ENCODE peak calls at places on chromosomes 1 and 21, in eight cellular contexts. Q is IMR-90, E is A549, R is heart left ventricle, A is prostate gland, W is K562, V is gastrocnemius medialis, Z is adrenal gland. K is an unnamed sample.

GRCh38 chr1:66693856-66694255 is 58.4 kb upstream of the DYNLT5 start:
- DNase-seq in A (no peak), W (no peak), Z (no peak), E (no peak), R (no peak), Q (no peak), V (no peak), K (no peak)

GRCh38 chr1:214418380-214418779 is 133.0 kb downstream of the PTPN14 start:
- DNase-seq in A (no peak), Z (no peak), Q (no peak), R (no peak), E (no peak), W (no peak), V (no peak), K (no peak)

GRCh38 chr1:15584489-15585363 is at the start of gene AGMAT:
- DNase-seq in Z (peak; percentile 38), A (no peak), W (no peak), V (no peak), Q (no peak), R (no peak), E (peak; percentile 68), K (no peak)

GRCh38 chr1:12615916-12616708 is 1.9 kb downstream of the DHRS3 start:
- DNase-seq in R (peak; percentile 66), Z (peak; percentile 77), V (peak; percentile 80), W (peak; percentile 71), Q (peak; percentile 62), E (no peak), A (peak; percentile 58), K (no peak)

GRCh38 chr1:53621144-53621543 is 117.8 kb downstream of the GLIS1 start:
- DNase-seq in Z (peak; percentile 9), E (no peak), W (no peak), Q (no peak), V (no peak), A (no peak), R (peak; percentile 9), K (no peak)

GRCh38 chr1:161128591-161129420 is 3.7 kb downstream of the DEDD start:
- DNase-seq in W (peak; percentile 15), A (no peak), Q (no peak), R (no peak), E (no peak), Z (no peak), V (no peak), K (no peak)

GRCh38 chr21:45846373-45847160 is 135.0 kb upstream of the COL6A1 start:
- DNase-seq in Z (no peak), A (peak; percentile 72), V (peak; percentile 32), R (no peak), W (no peak), E (no peak), Q (peak; percentile 14), K (no peak)

GRCh38 chr1:14255711-14256110 is 342.8 kb upstream of the KAZN start:
- DNase-seq in Z (no peak), Q (no peak), W (no peak), A (no peak), V (no peak), E (no peak), R (no peak), K (no peak)

GRCh38 chr21:46448108-46448507 is 10.6 kb upstream of the DIP2A start:
- DNase-seq in Q (no peak), E (no peak), Z (no peak), V (no peak), W (no peak), R (no peak), A (no peak), K (no peak)

GRCh38 chr1:100267284-100267683 is 1.3 kb downstream of the RTCA start:
- DNase-seq in R (no peak), E (no peak), Z (no peak), W (no peak), V (no peak), A (no peak), Q (no peak), K (no peak)

GRCh38 chr1:17600313-17600712 is 60.8 kb downstream of the ARHGEF10L start:
- DNase-seq in A (no peak), E (no peak), V (no peak), Q (no peak), W (no peak), R (no peak), Z (no peak), K (no peak)

GRCh38 chr1:152741656-152742055 is 16.2 kb upstream of the KPRP start:
- DNase-seq in A (no peak), Q (no peak), W (no peak), V (no peak), Z (no peak), R (no peak), E (no peak), K (no peak)
- H3K27ac ChIP-seq in A (no peak overlapping the region), Q (no peak overlapping the region), W (no peak overlapping the region), V (no peak overlapping the region), Z (no peak overlapping the region), R (no peak overlapping the region), E (no peak overlapping the region), K (no peak overlapping the region)

DNA sequence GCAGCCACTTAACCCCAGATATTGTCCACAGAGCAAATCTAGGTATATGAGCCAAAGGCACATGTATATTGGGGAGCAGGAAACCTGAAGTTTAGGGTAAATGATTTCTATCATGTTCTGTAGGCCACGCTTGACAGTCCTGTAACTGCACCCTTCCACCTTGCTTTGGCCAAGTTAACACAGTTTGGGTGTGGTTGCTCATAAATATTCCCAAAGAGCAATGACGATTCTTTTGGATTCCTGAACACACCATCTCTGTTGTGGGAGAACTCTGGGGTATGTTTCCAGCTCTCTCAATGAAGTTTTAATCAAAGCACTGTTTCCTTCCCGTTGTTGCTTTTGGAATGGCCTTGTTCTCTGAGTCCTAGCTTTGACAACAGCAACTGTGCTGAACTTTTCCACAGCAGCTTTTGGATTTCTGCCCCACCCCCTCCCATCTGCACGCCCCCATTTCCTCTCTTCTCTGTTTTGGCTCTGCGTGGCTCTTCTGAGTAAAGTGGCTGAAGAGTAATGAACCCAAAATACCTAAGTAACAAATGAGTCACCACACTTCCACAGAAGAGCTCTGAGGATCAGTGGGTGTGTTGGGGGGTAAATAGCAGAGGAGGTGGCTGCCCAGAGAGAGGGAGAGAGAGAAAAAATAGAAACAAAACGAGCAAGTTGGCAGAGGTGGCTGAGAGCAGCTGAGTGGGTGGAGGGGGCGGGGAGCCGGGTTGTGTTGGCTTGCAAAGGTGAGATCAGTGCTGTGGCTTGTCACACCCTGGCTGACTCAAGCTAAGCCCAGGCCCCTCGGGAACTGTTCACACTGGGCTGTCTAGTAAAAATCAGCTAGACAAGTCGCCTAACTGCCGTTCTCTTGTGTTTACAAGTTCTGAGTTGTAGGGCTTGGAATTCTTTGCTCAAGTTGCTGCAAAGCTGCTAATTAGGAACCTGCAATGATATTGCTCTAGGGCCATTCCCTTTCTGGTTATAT is 26.9 kb upstream of the RAP1A start:
- DNase-seq in Z (peak; percentile 60), V (peak; percentile 92), A (peak; percentile 82), R (peak; percentile 89), E (peak; percentile 7), W (peak; percentile 89), Q (peak; percentile 87), K (peak; percentile 9)
- TF ChIP-seq POLR2A in Z (no peak), V (peak; percentile 10), A (no peak), R (no peak), E (no peak), W (peak; percentile 44), Q (no peak), K (no peak)

GRCh38 chr1:175232335-175232734 is 39.8 kb upstream of the KIAA0040 start:
- DNase-seq in W (no peak), Z (no peak), Q (no peak), R (no peak), V (peak; percentile 71), A (peak; percentile 76), E (no peak), K (no peak)

GRCh38 chr1:175234639-175235038 is 42.1 kb upstream of the KIAA0040 start:
- DNase-seq in Z (no peak), W (no peak), A (no peak), Q (no peak), R (no peak), V (no peak), E (no peak), K (no peak)

DNA sequence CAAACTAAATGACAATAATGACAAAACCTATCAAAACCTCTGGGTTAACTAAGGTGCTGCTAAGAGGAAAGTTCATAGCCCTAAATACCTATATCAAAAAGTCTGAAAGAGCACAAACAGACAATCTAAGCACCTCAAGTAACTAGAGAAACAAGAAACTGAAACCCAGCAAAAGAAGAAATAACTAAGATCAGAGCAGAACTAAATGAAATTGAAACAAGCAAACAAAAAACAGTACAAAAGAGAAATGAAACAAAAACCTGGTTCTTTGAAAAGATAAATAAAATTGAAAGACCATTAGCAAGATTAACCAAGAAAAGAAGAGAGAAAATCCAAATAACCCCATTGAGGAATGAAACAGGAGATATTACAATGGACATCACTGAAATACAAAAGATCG is 44.8 kb upstream of the KIAA0040 start:
- DNase-seq in V (no peak), A (no peak), W (no peak), Q (no peak), R (no peak), Z (no peak), E (no peak), K (no peak)
- H3K27ac ChIP-seq in V (no peak overlapping the region), A (no peak overlapping the region), W (no peak overlapping the region), Q (no peak overlapping the region), R (no peak overlapping the region), Z (no peak overlapping the region), E (no peak overlapping the region), K (no peak overlapping the region)

GRCh38 chr1:236685205-236685916 is 938 bp upstream of the ACTN2 start:
- DNase-seq in E (no peak), R (no peak), A (no peak), V (no peak), Z (no peak), W (no peak), Q (no peak), K (no peak)

GRCh38 chr1:236687273-236687672 is 974 bp downstream of the ACTN2 start:
- DNase-seq in V (no peak), W (no peak), Z (no peak), A (no peak), E (no peak), R (peak; percentile 58), Q (no peak), K (no peak)

GRCh38 chr1:236686815-236687160 is 489 bp downstream of the ACTN2 start:
- DNase-seq in Q (no peak), R (no peak), E (no peak), W (peak; percentile 10), Z (no peak), A (no peak), V (no peak), K (no peak)

GRCh38 chr1:236688705-236689104 is 2.4 kb downstream of the ACTN2 start:
- DNase-seq in V (peak; percentile 81), Q (no peak), W (no peak), E (no peak), Z (no peak), A (no peak), R (peak; percentile 58), K (no peak)

DNA sequence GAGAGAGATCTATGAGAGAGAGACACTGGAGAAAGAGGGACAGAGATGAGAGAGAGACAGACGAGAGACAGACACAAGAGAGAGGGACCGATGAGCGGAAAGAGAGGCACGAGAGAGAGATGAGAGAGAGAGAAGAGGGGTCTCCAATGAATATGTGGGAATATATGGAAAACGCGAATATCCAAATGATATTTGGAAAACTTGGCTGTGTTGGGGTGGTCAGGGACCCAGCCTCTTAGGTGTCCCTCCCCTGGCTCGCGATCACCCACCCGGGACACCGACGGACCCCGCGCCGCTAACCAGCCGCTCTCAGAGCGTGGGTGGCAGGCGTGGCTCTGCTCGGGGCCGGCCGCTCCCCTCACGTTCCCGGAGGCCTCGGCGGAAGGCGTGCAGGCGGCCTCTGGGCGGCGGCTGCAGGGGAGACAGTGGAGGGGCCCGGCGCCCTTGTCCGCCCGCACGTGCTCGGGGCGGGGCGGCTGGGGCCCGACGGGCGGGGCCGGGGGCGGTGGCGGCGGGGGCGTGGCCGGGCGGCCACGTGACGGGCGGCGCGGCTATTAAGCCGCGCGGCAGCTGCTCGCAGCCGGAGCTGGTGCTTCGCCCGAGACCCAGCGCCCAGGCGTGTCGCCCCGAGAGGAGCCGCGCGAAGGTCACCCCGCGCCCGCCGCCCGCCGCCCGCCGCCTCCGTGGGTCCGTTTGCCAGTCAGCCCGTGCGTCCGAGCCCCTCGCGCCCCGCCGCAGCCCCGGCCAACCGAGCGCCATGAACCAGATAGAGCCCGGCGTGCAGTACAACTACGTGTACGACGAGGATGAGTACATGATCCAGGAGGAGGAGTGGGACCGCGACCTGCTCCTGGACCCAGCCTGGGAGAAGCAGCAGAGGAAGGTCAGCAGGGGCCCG is at the start of gene ACTN2:
- DNase-seq in Q (no peak), E (peak; percentile 7), V (peak; percentile 61), Z (peak; percentile 29), A (no peak), R (peak; percentile 68), W (peak; percentile 84), K (no peak)
- TF ChIP-seq POLR2A in Q (no peak), E (no peak), V (peak; percentile 94), Z (no peak), A (no peak), R (peak; percentile 87), W (no peak), K (no peak)